ENCODE peak calls at places on chromosomes 12 and 14, in eight cellular contexts. A is hypothalamus; P is stimulated activated CD4-positive, alpha-beta T cell treated with anti-CD3 and anti-CD28 coated beads, Interleukin-2, amount 100 ng/mL, for 48 hours; D is activated CD4-positive, alpha-beta T cell treated with anti-CD3 and anti-CD28 coated beads, Interleukin-2, amount 50 U/mL, for 1 hour; S is cerebellar cortex; V is aorta; M is T-helper 22 cell; W is RCC 7860. G is an unnamed sample.

GRCh38 chr12:10151621-10152020 is 20.3 kb downstream of the OLR1 start:
- DNase-seq in V (no peak), D (no peak), S (no peak), M (no peak), A (no peak), W (no peak), P (no peak), G (no peak)

GRCh38 chr14:26841920-26842741 is 244.3 kb upstream of the NOVA1 start:
- DNase-seq in M (no peak), W (peak), A (no peak), S (no peak), P (no peak), D (no peak), V (no peak), G (no peak)

GRCh38 chr12:75571204-75571603 is 59.8 kb upstream of the KRR1 start:
- DNase-seq in P (no peak), A (no peak), W (no peak), M (no peak), V (no peak), D (no peak), S (no peak), G (no peak)

GRCh38 chr12:89256060-89256459 is 96.2 kb downstream of the DUSP6 start:
- DNase-seq in A (no peak), S (no peak), P (no peak), W (no peak), M (no peak), D (no peak), V (no peak), G (no peak)

GRCh38 chr12:100058482-100059029 is 73.8 kb upstream of the ANKS1B start:
- DNase-seq in V (no peak), P (no peak), S (peak), M (no peak), D (no peak), A (no peak), W (peak), G (no peak)

GRCh38 chr14:65103150-65103760 is 938 bp upstream of the MAX start:
- DNase-seq in W (no peak), M (no peak), V (no peak), P (peak), A (no peak), S (no peak), D (no peak), G (no peak)

GRCh38 chr14:37150414-37150813 is 22.0 kb downstream of the SLC25A21 start:
- DNase-seq in M (no peak), S (peak), W (peak), A (no peak), P (no peak), V (no peak), D (no peak), G (no peak)

GRCh38 chr12:122790393-122791075 is 16.2 kb downstream of the CCDC62 start:
- DNase-seq in M (no peak), V (no peak), S (no peak), A (no peak), W (peak), P (no peak), D (no peak), G (no peak)

GRCh38 chr14:79144891-79145290 is 974.7 kb downstream of the NRXN3 start:
- DNase-seq in D (no peak), P (no peak), S (no peak), M (no peak), V (no peak), W (no peak), A (no peak), G (no peak)

GRCh38 chr14:73795974-73796373 is 55.7 kb upstream of the PTGR2 start:
- DNase-seq in S (no peak), D (no peak), V (no peak), A (no peak), P (no peak), W (peak), M (no peak), G (no peak)

GRCh38 chr14:93715279-93715927 is 72.9 kb downstream of the PRIMA1 start:
- DNase-seq in V (peak), W (no peak), S (no peak), M (no peak), P (no peak), D (no peak), A (no peak), G (no peak)

GRCh38 chr14:68535404-68536024 is 257.4 kb downstream of the ZFP36L1 start:
- DNase-seq in P (no peak), V (no peak), M (no peak), S (no peak), A (no peak), W (peak), D (no peak), G (no peak)

GRCh38 chr12:93243689-93244513 is 133.8 kb upstream of the NUDT4 start:
- DNase-seq in V (no peak), S (no peak), M (no peak), A (no peak), D (no peak), W (no peak), P (no peak), G (peak)

GRCh38 chr12:64797156-64797555 is 27.3 kb upstream of the TBC1D30 start:
- DNase-seq in D (no peak), S (no peak), M (no peak), A (no peak), W (no peak), V (no peak), P (no peak), G (no peak)

GRCh38 chr14:31421200-31421599 is 850 bp upstream of the HEATR5A start:
- DNase-seq in A (no peak), V (no peak), M (no peak), W (no peak), D (no peak), P (no peak), S (no peak), G (no peak)

GRCh38 chr12:79056775-79057174 is 192.2 kb downstream of the SYT1 start:
- DNase-seq in W (no peak), D (no peak), V (no peak), A (no peak), S (no peak), M (no peak), P (no peak), G (no peak)

GRCh38 chr14:50345891-50346422 is 33.8 kb downstream of the DMAC2L start:
- DNase-seq in P (no peak), D (no peak), V (no peak), M (no peak), A (no peak), S (no peak), W (no peak), G (no peak)

GRCh38 chr12:64611430-64612286 is 1.4 kb downstream of the RASSF3 start:
- DNase-seq in S (no peak), W (no peak), A (no peak), P (no peak), M (no peak), D (peak), V (peak), G (peak)

GRCh38 chr12:131734336-131735152 is 23.7 kb downstream of the SFSWAP start:
- DNase-seq in D (no peak), V (no peak), M (no peak), P (no peak), S (no peak), A (no peak), W (no peak), G (no peak)

GRCh38 chr12:102913453-102914226 is 3.4 kb downstream of the PAH start:
- DNase-seq in V (no peak), M (no peak), A (no peak), S (no peak), P (no peak), D (no peak), W (no peak), G (no peak)

GRCh38 chr14:22580604-22581003 is 8.4 kb downstream of the DAD1 start:
- DNase-seq in A (no peak), S (no peak), W (no peak), D (no peak), P (no peak), V (no peak), M (no peak), G (no peak)

GRCh38 chr14:39734306-39734705 is 302.1 kb upstream of the FBXO33 start:
- DNase-seq in S (no peak), A (no peak), P (no peak), D (no peak), M (no peak), V (no peak), W (no peak), G (no peak)

GRCh38 chr14:24924544-24924943 is 125.4 kb downstream of the STXBP6 start:
- DNase-seq in V (no peak), P (no peak), A (no peak), M (no peak), D (no peak), S (no peak), W (no peak), G (no peak)

GRCh38 chr14:60195179-60195810 is 30.1 kb upstream of the DHRS7 start:
- DNase-seq in P (no peak), V (no peak), S (no peak), D (no peak), M (no peak), A (no peak), W (no peak), G (no peak)

GRCh38 chr12:19675361-19675760 is 236.1 kb downstream of the AEBP2 start:
- DNase-seq in S (no peak), A (no peak), W (no peak), M (no peak), D (no peak), V (no peak), P (no peak), G (no peak)

GRCh38 chr14:67166450-67166853 is 22.8 kb upstream of the GARIN2 start:
- DNase-seq in S (peak), M (no peak), A (no peak), V (no peak), P (peak), D (peak), W (peak), G (no peak)

GRCh38 chr14:66746316-66747006 is 238.5 kb downstream of the GPHN start:
- DNase-seq in V (no peak), P (no peak), A (no peak), W (no peak), M (no peak), S (peak), D (no peak), G (no peak)

GRCh38 chr14:74392616-74393570 is 33.1 kb downstream of the SYNDIG1L start:
- DNase-seq in P (no peak), S (no peak), M (no peak), D (no peak), W (no peak), A (no peak), V (no peak), G (no peak)

GRCh38 chr12:42482820-42483533 is 106.6 kb downstream of the PRICKLE1 start:
- DNase-seq in S (peak), W (peak), A (no peak), M (no peak), V (peak), D (peak), P (peak), G (peak)

GRCh38 chr14:77339407-77339806 is 18.6 kb downstream of the GSTZ1 start:
- DNase-seq in M (no peak), V (no peak), S (no peak), D (no peak), P (no peak), A (no peak), W (peak), G (no peak)

GRCh38 chr14:91744068-91744480 is 12.2 kb upstream of the CATSPERB start:
- DNase-seq in A (no peak), M (no peak), S (no peak), W (no peak), D (no peak), V (no peak), P (no peak), G (no peak)

GRCh38 chr12:43362910-43363694 is 188.9 kb downstream of the ADAMTS20 start:
- DNase-seq in D (no peak), V (no peak), P (no peak), S (no peak), M (no peak), W (no peak), A (no peak), G (no peak)

GRCh38 chr12:71780207-71780822 is 25.7 kb downstream of the RAB21 start:
- DNase-seq in P (peak), M (no peak), D (peak), V (no peak), W (peak), A (no peak), S (peak), G (no peak)

GRCh38 chr12:128861226-128862016 is 8.1 kb downstream of the GLT1D1 start:
- DNase-seq in S (no peak), P (no peak), A (no peak), W (no peak), M (no peak), V (no peak), D (no peak), G (no peak)

GRCh38 chr12:15788266-15789214 is 648 bp downstream of the EPS8 start:
- DNase-seq in W (peak), S (peak), A (no peak), D (peak), V (peak), P (peak), M (no peak), G (peak)

G was measured in mesothelial cell of epicardium.